ENCODE peak calls at places on chromosomes 16 and 17, in five cellular contexts. One of them, this sample, is unnamed.

GRCh38 chr17:73030501-73030911 is 62.0 kb downstream of the SLC39A11 start:
- DNase-seq in amygdala: no peak
- DNase-seq in AG20443: peak
- DNase-seq in ascending aorta: no peak
- DNase-seq in fibroblast of pulmonary artery: peak
- DNase-seq in this sample: peak

GRCh38 chr16:85515319-85515745 is 97.8 kb upstream of the GSE1 start:
- DNase-seq in amygdala: no peak
- DNase-seq in AG20443: no peak
- DNase-seq in ascending aorta: no peak
- DNase-seq in fibroblast of pulmonary artery: no peak
- DNase-seq in this sample: no peak

GRCh38 chr16:8866884-8867482 is 1.8 kb downstream of the CARHSP1 start:
- DNase-seq in amygdala: peak
- DNase-seq in AG20443: no peak
- DNase-seq in ascending aorta: no peak
- DNase-seq in fibroblast of pulmonary artery: no peak
- DNase-seq in this sample: peak

GRCh38 chr17:29170682-29171081 is 9.5 kb downstream of the MYO18A start:
- DNase-seq in amygdala: no peak
- DNase-seq in AG20443: no peak
- DNase-seq in ascending aorta: no peak
- DNase-seq in fibroblast of pulmonary artery: no peak
- DNase-seq in this sample: no peak

GRCh38 chr16:58249388-58249779 is 45.4 kb downstream of the PRSS54 start:
- DNase-seq in amygdala: no peak
- DNase-seq in AG20443: no peak
- DNase-seq in ascending aorta: no peak
- DNase-seq in fibroblast of pulmonary artery: no peak
- DNase-seq in this sample: no peak

GRCh38 chr16:29820271-29820701 is at the start of gene MVP:
- DNase-seq in amygdala: peak
- DNase-seq in AG20443: peak
- DNase-seq in ascending aorta: peak
- DNase-seq in fibroblast of pulmonary artery: peak
- DNase-seq in this sample: peak

GRCh38 chr17:38893612-38894011 is 23.8 kb downstream of the LASP1 start:
- DNase-seq in amygdala: peak
- DNase-seq in AG20443: no peak
- DNase-seq in ascending aorta: peak
- DNase-seq in fibroblast of pulmonary artery: no peak
- DNase-seq in this sample: no peak

GRCh38 chr17:11238710-11239109 is 2.3 kb upstream of the SHISA6 start:
- DNase-seq in amygdala: no peak
- DNase-seq in AG20443: no peak
- DNase-seq in ascending aorta: no peak
- DNase-seq in fibroblast of pulmonary artery: no peak
- DNase-seq in this sample: no peak

GRCh38 chr16:29899516-29900101 is at the start of gene SEZ6L2:
- DNase-seq in amygdala: peak
- DNase-seq in AG20443: peak
- DNase-seq in ascending aorta: no peak
- DNase-seq in fibroblast of pulmonary artery: peak
- DNase-seq in this sample: peak

GRCh38 chr16:430904-431303 is 5.5 kb downstream of the RAB11FIP3 start:
- DNase-seq in amygdala: no peak
- DNase-seq in AG20443: no peak
- DNase-seq in ascending aorta: no peak
- DNase-seq in fibroblast of pulmonary artery: no peak
- DNase-seq in this sample: no peak

GRCh38 chr17:28726912-28727726 is 1.1 kb upstream of the TLCD1 start:
- DNase-seq in amygdala: peak
- DNase-seq in AG20443: peak
- DNase-seq in ascending aorta: peak
- DNase-seq in fibroblast of pulmonary artery: peak
- DNase-seq in this sample: peak

GRCh38 chr16:66662445-66663194 is 33.9 kb downstream of the CMTM4 start:
- DNase-seq in amygdala: peak
- DNase-seq in AG20443: peak
- DNase-seq in ascending aorta: no peak
- DNase-seq in fibroblast of pulmonary artery: peak
- DNase-seq in this sample: peak

GRCh38 chr16:64858076-64858475 is 263.8 kb downstream of the CDH11 start:
- DNase-seq in amygdala: no peak
- DNase-seq in AG20443: peak
- DNase-seq in ascending aorta: no peak
- DNase-seq in fibroblast of pulmonary artery: no peak
- DNase-seq in this sample: no peak

GRCh38 chr17:68346448-68346847 is 55.2 kb downstream of the ARSG start:
- DNase-seq in amygdala: no peak
- DNase-seq in AG20443: no peak
- DNase-seq in ascending aorta: peak
- DNase-seq in fibroblast of pulmonary artery: no peak
- DNase-seq in this sample: no peak

GRCh38 chr16:2819179-2819938 is 2.3 kb downstream of the PRSS21 start:
- DNase-seq in amygdala: no peak
- DNase-seq in AG20443: no peak
- DNase-seq in ascending aorta: no peak
- DNase-seq in fibroblast of pulmonary artery: no peak
- DNase-seq in this sample: no peak

GRCh38 chr17:34902761-34903325 is 58.4 kb downstream of the CCT6B start:
- DNase-seq in amygdala: no peak
- DNase-seq in AG20443: no peak
- DNase-seq in ascending aorta: no peak
- DNase-seq in fibroblast of pulmonary artery: no peak
- DNase-seq in this sample: no peak

GRCh38 chr16:4175849-4176248 is 59.6 kb upstream of the ADCY9 start:
- DNase-seq in amygdala: no peak
- DNase-seq in AG20443: no peak
- DNase-seq in ascending aorta: no peak
- DNase-seq in fibroblast of pulmonary artery: no peak
- DNase-seq in this sample: no peak

GRCh38 chr16:86994651-86995171 is 322.5 kb downstream of the C16orf95 start:
- DNase-seq in amygdala: no peak
- DNase-seq in AG20443: peak
- DNase-seq in ascending aorta: no peak
- DNase-seq in fibroblast of pulmonary artery: peak
- DNase-seq in this sample: peak

GRCh38 chr17:74276561-74277009 is 2.6 kb downstream of the DNAI2 start:
- DNase-seq in amygdala: peak
- DNase-seq in AG20443: no peak
- DNase-seq in ascending aorta: no peak
- DNase-seq in fibroblast of pulmonary artery: peak
- DNase-seq in this sample: no peak

GRCh38 chr17:376936-377863 is 24.6 kb upstream of the RPH3AL start:
- DNase-seq in amygdala: no peak
- DNase-seq in AG20443: peak
- DNase-seq in ascending aorta: no peak
- DNase-seq in fibroblast of pulmonary artery: no peak
- DNase-seq in this sample: no peak

GRCh38 chr16:68289621-68290329 is 21.0 kb downstream of the SLC7A6OS start:
- DNase-seq in amygdala: peak
- DNase-seq in AG20443: peak
- DNase-seq in ascending aorta: no peak
- DNase-seq in fibroblast of pulmonary artery: peak
- DNase-seq in this sample: no peak

GRCh38 chr17:74257311-74257710 is 16.7 kb upstream of the DNAI2 start:
- DNase-seq in amygdala: no peak
- DNase-seq in AG20443: no peak
- DNase-seq in ascending aorta: no peak
- DNase-seq in fibroblast of pulmonary artery: no peak
- DNase-seq in this sample: no peak

GRCh38 chr16:64975821-64976220 is 146.0 kb downstream of the CDH11 start:
- DNase-seq in amygdala: no peak
- DNase-seq in AG20443: peak
- DNase-seq in ascending aorta: no peak
- DNase-seq in fibroblast of pulmonary artery: peak
- DNase-seq in this sample: no peak

GRCh38 chr17:10357768-10358167 is 15.0 kb downstream of the MYH13 start:
- DNase-seq in amygdala: no peak
- DNase-seq in AG20443: no peak
- DNase-seq in ascending aorta: no peak
- DNase-seq in fibroblast of pulmonary artery: no peak
- DNase-seq in this sample: peak

GRCh38 chr16:22195695-22196558 is 10.2 kb upstream of the EEF2K start:
- DNase-seq in amygdala: peak
- DNase-seq in AG20443: peak
- DNase-seq in ascending aorta: peak
- DNase-seq in fibroblast of pulmonary artery: peak
- DNase-seq in this sample: peak

GRCh38 chr16:67942200-67942509 is 1.8 kb downstream of the LCAT start:
- DNase-seq in amygdala: peak
- DNase-seq in AG20443: peak
- DNase-seq in ascending aorta: no peak
- DNase-seq in fibroblast of pulmonary artery: peak
- DNase-seq in this sample: peak

GRCh38 chr17:42296012-42296411 is 7.7 kb downstream of the STAT5A start:
- DNase-seq in amygdala: no peak
- DNase-seq in AG20443: no peak
- DNase-seq in ascending aorta: no peak
- DNase-seq in fibroblast of pulmonary artery: no peak
- DNase-seq in this sample: no peak

GRCh38 chr16:12901204-12901596 is 198 bp upstream of the SHISA9 start:
- DNase-seq in amygdala: peak
- DNase-seq in AG20443: no peak
- DNase-seq in ascending aorta: no peak
- DNase-seq in fibroblast of pulmonary artery: no peak
- DNase-seq in this sample: peak

GRCh38 chr17:78179372-78179771 is 7.5 kb downstream of the TK1 start:
- DNase-seq in amygdala: no peak
- DNase-seq in AG20443: peak
- DNase-seq in ascending aorta: peak
- DNase-seq in fibroblast of pulmonary artery: peak
- DNase-seq in this sample: no peak

GRCh38 chr17:38697061-38697820 is 7.8 kb upstream of the MLLT6 start:
- DNase-seq in amygdala: no peak
- DNase-seq in AG20443: no peak
- DNase-seq in ascending aorta: no peak
- DNase-seq in fibroblast of pulmonary artery: no peak
- DNase-seq in this sample: no peak

GRCh38 chr16:17510532-17510931 is 39.8 kb upstream of the XYLT1 start:
- DNase-seq in amygdala: no peak
- DNase-seq in AG20443: peak
- DNase-seq in ascending aorta: no peak
- DNase-seq in fibroblast of pulmonary artery: no peak
- DNase-seq in this sample: no peak

GRCh38 chr16:74605746-74606520 is 981 bp downstream of the GLG1 start:
- DNase-seq in amygdala: no peak
- DNase-seq in AG20443: peak
- DNase-seq in ascending aorta: no peak
- DNase-seq in fibroblast of pulmonary artery: no peak
- DNase-seq in this sample: no peak

GRCh38 chr17:9935408-9935807 is 30.3 kb upstream of the RCVRN start:
- DNase-seq in amygdala: no peak
- DNase-seq in AG20443: peak
- DNase-seq in ascending aorta: no peak
- DNase-seq in fibroblast of pulmonary artery: no peak
- DNase-seq in this sample: no peak